ENCODE peak calls at places on chromosomes 5 and 9, in eight cellular contexts. W is HT1080; R is HuH-7.5; C is fibroblast of gingiva; A is stimulated activated CD4-positive, alpha-beta T cell treated with anti-CD3 and anti-CD28 coated beads, Interleukin-4, amount 100 ng/mL, for 24 hours; P is stimulated activated CD8-positive, alpha-beta memory T cell treated with anti-CD3 and anti-CD28 coated beads, Interleukin-15, amount 100 ng/mL, for 24 hours; K is colonic mucosa; Z is activated naive CD4-positive, alpha-beta T cell treated with Interleukin-2 at 50 U/mL for 16 hours. Y is an unnamed sample.
A peak's percentile ranks its signal among the peaks of the same experiment; 100 is the strongest.

GRCh38 chr5:9339206-9339818 is 206.6 kb downstream of the SEMA5A start:
- DNase-seq in W (no peak), R (peak; percentile 8), C (no peak), A (no peak), P (no peak), K (no peak), Z (no peak), Y (no peak)

GRCh38 chr5:139611703-139612584 is 36.2 kb upstream of the CXXC5 start:
- DNase-seq in W (no peak), R (no peak), C (peak; percentile 77), A (no peak), P (no peak), K (no peak), Z (no peak), Y (no peak)

GRCh38 chr5:59049070-59049469 is 466.2 kb downstream of the RAB3C start:
- DNase-seq in W (no peak), R (no peak), C (no peak), A (no peak), P (no peak), K (no peak), Z (no peak), Y (no peak)

GRCh38 chr5:66979738-66980137 is 216.9 kb downstream of the CD180 start:
- DNase-seq in W (no peak), R (no peak), C (no peak), A (no peak), P (no peak), K (no peak), Z (no peak), Y (no peak)

GRCh38 chr9:99414321-99414720 is 192.2 kb downstream of the SEC61B start:
- DNase-seq in W (no peak), R (no peak), C (peak; percentile 36), A (no peak), P (no peak), K (no peak), Z (no peak), Y (no peak)

GRCh38 chr5:116947691-116948528 is 373.3 kb upstream of the SEMA6A start:
- DNase-seq in W (peak; percentile 71), R (peak; percentile 48), C (no peak), A (peak; percentile 55), P (peak; percentile 26), K (peak; percentile 77), Z (peak; percentile 52), Y (peak; percentile 68)

GRCh38 chr5:66454186-66455078 is 141.8 kb upstream of the MAST4 start:
- DNase-seq in W (peak; percentile 35), R (no peak), C (no peak), A (no peak), P (no peak), K (no peak), Z (no peak), Y (no peak)

GRCh38 chr9:78439192-78439865 is 142.4 kb downstream of the PSAT1 start:
- DNase-seq in W (peak; percentile 76), R (peak; percentile 81), C (peak; percentile 90), A (peak; percentile 67), P (peak; percentile 31), K (peak; percentile 71), Z (peak; percentile 55), Y (peak; percentile 81)

GRCh38 chr5:71872465-71872864 is 153.4 kb downstream of the CARTPT start:
- DNase-seq in W (no peak), R (no peak), C (no peak), A (no peak), P (no peak), K (no peak), Z (no peak), Y (no peak)

GRCh38 chr9:19145881-19146280 is 18.6 kb upstream of the PLIN2 start:
- DNase-seq in W (no peak), R (no peak), C (no peak), A (no peak), P (no peak), K (no peak), Z (no peak), Y (no peak)

GRCh38 chr9:93620041-93620506 is 43.7 kb downstream of the PHF2 start:
- DNase-seq in W (no peak), R (no peak), C (no peak), A (no peak), P (no peak), K (peak; percentile 13), Z (no peak), Y (no peak)

GRCh38 chr5:10633271-10634049 is 69.6 kb downstream of the ANKRD33B start:
- DNase-seq in W (no peak), R (no peak), C (no peak), A (peak; percentile 45), P (no peak), K (no peak), Z (peak; percentile 60), Y (no peak)

GRCh38 chr5:137292461-137293025 is 206.6 kb downstream of the SPOCK1 start:
- DNase-seq in W (no peak), R (no peak), C (no peak), A (no peak), P (no peak), K (peak; percentile 39), Z (no peak), Y (no peak)

GRCh38 chr5:179260324-179261070 is 84.8 kb downstream of the ADAMTS2 start:
- DNase-seq in W (no peak), R (no peak), C (no peak), A (no peak), P (no peak), K (no peak), Z (no peak), Y (peak; percentile 24)

GRCh38 chr5:10434392-10434791 is 7.3 kb upstream of the ROPN1L start:
- DNase-seq in W (peak; percentile 48), R (no peak), C (no peak), A (no peak), P (no peak), K (no peak), Z (no peak), Y (no peak)

GRCh38 chr5:124655211-124655880 is 91.1 kb downstream of the ZNF608 start:
- DNase-seq in W (no peak), R (no peak), C (peak; percentile 87), A (no peak), P (no peak), K (no peak), Z (no peak), Y (no peak)

GRCh38 chr9:124220551-124221451 is 36.9 kb upstream of the NEK6 start:
- DNase-seq in W (peak; percentile 46), R (peak; percentile 56), C (peak; percentile 37), A (no peak), P (no peak), K (peak; percentile 81), Z (no peak), Y (peak; percentile 94)

GRCh38 chr9:38414040-38414723 is 10.1 kb downstream of the IGFBPL1 start:
- DNase-seq in W (no peak), R (no peak), C (no peak), A (no peak), P (no peak), K (no peak), Z (no peak), Y (no peak)

GRCh38 chr9:133060417-133060841 is 1.4 kb upstream of the CEL start:
- DNase-seq in W (no peak), R (no peak), C (no peak), A (no peak), P (no peak), K (no peak), Z (no peak), Y (no peak)

GRCh38 chr9:81664638-81665513 is 24.5 kb downstream of the TLE1 start:
- DNase-seq in W (no peak), R (no peak), C (peak; percentile 16), A (no peak), P (no peak), K (no peak), Z (no peak), Y (no peak)

GRCh38 chr9:130715270-130716077 is 21.9 kb downstream of the EXOSC2 start:
- DNase-seq in W (peak; percentile 38), R (no peak), C (no peak), A (no peak), P (no peak), K (no peak), Z (no peak), Y (no peak)

GRCh38 chr9:5263568-5264218 is 32.5 kb downstream of the INSL4 start:
- DNase-seq in W (peak; percentile 18), R (no peak), C (no peak), A (no peak), P (no peak), K (no peak), Z (no peak), Y (no peak)

GRCh38 chr9:76557674-76558073 is 98.7 kb downstream of the GCNT1 start:
- DNase-seq in W (no peak), R (no peak), C (peak; percentile 45), A (no peak), P (no peak), K (no peak), Z (no peak), Y (no peak)

GRCh38 chr9:93300585-93301081 is 116.7 kb downstream of the WNK2 start:
- DNase-seq in W (no peak), R (no peak), C (no peak), A (peak; percentile 1), P (no peak), K (peak; percentile 81), Z (no peak), Y (no peak)

GRCh38 chr9:87753313-87753712 is 27.4 kb downstream of the CTSL start:
- DNase-seq in W (no peak), R (no peak), C (peak; percentile 10), A (no peak), P (no peak), K (no peak), Z (no peak), Y (no peak)

GRCh38 chr9:134653259-134654009 is 11.8 kb downstream of the COL5A1 start:
- DNase-seq in W (no peak), R (no peak), C (no peak), A (no peak), P (no peak), K (no peak), Z (no peak), Y (no peak)

GRCh38 chr5:149893403-149893931 is 51.1 kb downstream of the PDE6A start:
- DNase-seq in W (no peak), R (no peak), C (no peak), A (no peak), P (no peak), K (no peak), Z (no peak), Y (no peak)

GRCh38 chr5:75192804-75193203 is 43.9 kb downstream of the ANKRD31 start:
- DNase-seq in W (no peak), R (no peak), C (no peak), A (peak; percentile 9), P (no peak), K (no peak), Z (no peak), Y (no peak)

GRCh38 chr9:109251080-109251775 is 69.6 kb downstream of the EPB41L4B start:
- DNase-seq in W (peak; percentile 86), R (peak; percentile 37), C (no peak), A (no peak), P (no peak), K (peak; percentile 79), Z (no peak), Y (peak; percentile 59)

GRCh38 chr9:91395553-91396470 is 27.8 kb downstream of the NFIL3 start:
- DNase-seq in W (peak; percentile 82), R (no peak), C (peak; percentile 84), A (peak; percentile 32), P (no peak), K (no peak), Z (peak; percentile 10), Y (no peak)

GRCh38 chr5:40853632-40854192 is 12.5 kb downstream of the CARD6 start:
- DNase-seq in W (peak; percentile 11), R (no peak), C (no peak), A (no peak), P (no peak), K (no peak), Z (no peak), Y (no peak)